ENCODE peak calls at places on chromosome 18, in five cellular contexts. R is tibial nerve, U is A549, X is transverse colon, E is suprapubic skin. K is an unnamed sample.

GRCh38 chr18:32831781-32832180 is 59.0 kb upstream of the KLHL14 start:
- DNase-seq in U (no peak), X (no peak), R (no peak), E (no peak), K (no peak)

GRCh38 chr18:39958876-39959275 is 1996.2 kb upstream of the PIK3C3 start:
- DNase-seq in E (no peak), R (no peak), U (no peak), X (no peak), K (no peak)

GRCh38 chr18:28834889-28835288 is 658.0 kb upstream of the CDH2 start:
- DNase-seq in R (no peak), U (peak; percentile 8), X (no peak), E (no peak), K (no peak)

GRCh38 chr18:31497711-31498449 is at the start of gene DSG2:
- DNase-seq in R (no peak), X (peak; percentile 92), E (peak; percentile 82), U (peak; percentile 54), K (no peak)

GRCh38 chr18:73908323-73908722 is 239.3 kb downstream of the FBXO15 start:
- DNase-seq in E (no peak), R (no peak), X (no peak), U (no peak), K (no peak)

GRCh38 chr18:63747006-63747405 is 28.2 kb upstream of the SERPINB7 start:
- DNase-seq in U (no peak), X (no peak), E (no peak), R (no peak), K (no peak)

GRCh38 chr18:38576349-38576748 is 1010.8 kb upstream of the CELF4 start:
- DNase-seq in R (no peak), U (no peak), X (no peak), E (no peak), K (no peak)

GRCh38 chr18:36378194-36378593 is 80.7 kb downstream of the FHOD3 start:
- DNase-seq in U (no peak), X (no peak), R (no peak), E (no peak), K (no peak)

GRCh38 chr18:66334534-66334933 is 269.4 kb downstream of the CDH19 start:
- DNase-seq in X (no peak), R (no peak), U (no peak), E (no peak), K (no peak)

GRCh38 chr18:14748496-14748895 is 524 bp downstream of the ANKRD30B start:
- DNase-seq in R (no peak), X (no peak), U (no peak), E (no peak), K (no peak)

GRCh38 chr18:14746897-14747296 is 1.1 kb upstream of the ANKRD30B start:
- DNase-seq in E (no peak), U (no peak), R (no peak), X (no peak), K (no peak)

GRCh38 chr18:14747513-14748474 is at the start of gene ANKRD30B:
- DNase-seq in X (no peak), R (no peak), E (no peak), U (no peak), K (no peak)
- H3K4me3 ChIP-seq in X (no peak within 1 kb of the TSS), R (peak within 1 kb of the TSS; percentile 18), E (peak within 1 kb of the TSS; percentile 19), U (no peak within 1 kb of the TSS), K (no peak within 1 kb of the TSS)

DNA sequence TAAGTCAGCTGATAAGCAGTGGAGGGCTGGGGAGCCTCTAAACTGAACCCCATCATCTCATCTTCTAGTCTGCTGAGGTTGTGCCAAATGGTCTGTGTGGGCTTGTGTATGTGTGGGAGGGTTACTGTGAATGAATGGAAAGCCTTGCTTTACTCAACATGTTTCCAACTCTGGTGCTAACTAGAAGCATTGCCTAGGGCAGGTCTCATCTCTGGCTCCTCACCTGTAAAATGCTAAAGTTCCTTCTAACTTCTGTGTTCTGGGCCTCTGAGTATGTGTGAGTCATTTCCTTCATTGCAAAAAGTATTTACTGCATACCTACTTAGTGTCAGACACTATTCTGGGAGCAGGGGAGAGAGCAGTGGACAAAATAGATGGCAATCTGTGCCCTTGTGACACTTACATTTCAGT is 1.3 kb downstream of the LIPG start:
- DNase-seq in E (no peak), R (no peak), X (no peak), U (no peak), K (no peak)
- TF ChIP-seq POLR2A in E (no peak), R (no peak), X (no peak), U (no peak), K (no peak)

DNA sequence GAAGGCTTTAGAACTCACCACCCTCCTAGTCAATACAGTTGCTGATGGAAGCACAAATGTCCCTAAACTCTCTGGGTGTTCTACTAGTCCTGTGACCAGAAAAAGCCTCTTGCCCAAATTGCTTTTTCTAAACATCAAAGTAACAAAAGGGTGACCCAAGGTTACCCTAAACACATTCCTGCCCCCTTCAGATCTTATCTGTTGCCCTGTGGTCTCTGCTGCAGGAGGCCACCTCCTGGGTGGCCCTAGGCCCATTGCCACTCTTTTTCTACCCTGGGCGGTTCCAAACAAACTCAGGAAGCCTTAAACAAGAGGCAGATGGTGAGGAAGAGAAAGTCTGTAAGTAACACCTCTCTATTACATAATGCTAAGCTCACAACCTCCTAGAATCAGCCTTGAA is 3.3 kb downstream of the RNF152 start:
- DNase-seq in U (no peak), R (no peak), X (no peak), E (no peak), K (no peak)
- H3K4me3 ChIP-seq in U (no peak overlapping the region), R (no peak overlapping the region), X (no peak overlapping the region), E (peak overlapping the region; percentile 9), K (no peak overlapping the region)

GRCh38 chr18:75497576-75497975 is 70.1 kb upstream of the SMIM21 start:
- DNase-seq in U (no peak), X (no peak), R (no peak), E (no peak), K (no peak)
- TF ChIP-seq POLR2A in U (no peak), X (no peak), R (no peak), E (no peak), K (no peak)

GRCh38 chr18:22346342-22346967 is 71.3 kb downstream of the CTAGE1 start:
- DNase-seq in E (no peak), R (no peak), U (no peak), X (peak; percentile 81), K (no peak)
- H3K4me3 ChIP-seq in E (no peak overlapping the region), R (no peak overlapping the region), U (no peak overlapping the region), X (no peak overlapping the region), K (no peak overlapping the region)

DNA sequence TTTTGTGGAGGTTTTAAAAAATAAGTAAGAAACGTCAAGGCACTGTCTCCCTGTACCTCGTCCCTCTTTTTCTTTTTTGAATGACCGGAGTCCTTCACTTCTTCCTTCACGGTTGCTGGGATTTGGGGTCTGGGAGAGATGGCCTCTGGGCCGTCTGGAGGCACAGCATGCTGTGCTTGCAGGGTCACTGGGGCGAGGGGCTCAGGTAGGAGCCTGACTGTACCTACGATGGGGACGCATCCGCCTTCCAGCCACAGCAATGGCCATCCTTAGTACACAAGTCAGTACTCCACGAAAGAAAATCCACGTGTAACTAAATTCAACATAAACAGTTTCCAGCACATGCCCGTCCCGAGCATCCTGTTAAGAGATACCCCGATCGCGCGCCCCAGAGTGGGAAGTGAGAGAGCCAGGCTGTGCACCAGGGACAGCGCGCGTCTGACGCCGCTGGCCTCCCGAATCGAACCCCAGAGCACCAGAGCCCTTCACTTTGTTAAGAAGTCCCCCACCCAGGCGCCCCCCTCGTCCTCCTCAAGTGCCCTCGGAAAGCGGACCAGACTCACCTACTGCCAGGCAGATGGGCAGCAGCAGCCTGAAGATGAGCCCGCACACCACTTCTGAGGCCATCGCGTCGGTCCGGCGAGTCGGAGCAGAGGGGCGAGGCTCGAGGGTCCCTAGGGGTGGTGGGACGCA is 1.3 kb downstream of the PIEZO2 start:
- DNase-seq in U (no peak), R (no peak), E (no peak), X (no peak), K (no peak)
- TF ChIP-seq POLR2A in U (no peak), R (no peak), E (no peak), X (no peak), K (no peak)

DNA sequence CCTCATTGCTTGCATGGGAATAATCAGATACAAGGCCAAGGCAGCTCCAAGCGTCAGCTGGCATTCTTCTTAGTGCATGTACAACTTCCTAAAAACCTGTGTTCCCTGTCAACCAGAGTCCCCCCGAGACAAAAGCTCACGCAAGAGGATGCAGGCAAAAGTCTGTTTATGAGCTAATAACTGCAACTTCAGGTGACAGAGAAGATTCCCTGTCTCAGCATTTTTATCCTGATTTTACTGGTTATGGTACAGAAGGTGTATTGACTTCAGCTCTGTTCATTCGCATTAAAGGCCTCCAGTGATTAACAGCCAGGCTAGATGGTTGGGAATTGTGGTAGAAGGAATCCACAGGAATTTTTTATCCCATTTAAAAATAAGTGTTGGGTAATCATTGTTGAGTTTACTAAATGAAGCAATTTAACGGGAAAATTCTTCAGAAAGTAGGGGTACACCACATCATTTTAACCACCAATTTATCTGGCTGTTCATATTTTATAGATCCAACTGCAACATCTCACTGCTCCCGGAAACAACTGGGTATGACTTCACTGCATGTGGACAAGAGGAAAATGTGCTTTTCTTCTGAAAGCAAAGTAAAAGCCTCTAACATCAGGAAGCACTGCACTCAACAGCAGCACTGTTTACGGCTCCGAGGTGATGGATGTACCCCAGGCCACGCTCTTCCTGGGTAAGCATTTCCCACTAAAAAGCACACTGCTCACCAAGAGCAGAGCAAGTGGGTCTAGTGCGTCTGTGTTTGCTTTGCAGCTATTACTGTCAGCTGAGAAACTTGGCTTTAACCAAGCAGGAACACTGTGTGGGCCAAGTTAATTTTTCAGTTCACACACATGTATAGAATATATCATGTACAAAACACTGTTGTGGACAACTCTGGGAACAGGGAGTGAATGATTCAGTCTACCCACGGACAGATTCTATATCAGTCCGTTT is 31.9 kb downstream of the CCBE1 start:
- DNase-seq in X (no peak), E (no peak), U (no peak), R (no peak), K (no peak)
- H3K4me3 ChIP-seq in X (no peak overlapping the region), E (no peak overlapping the region), U (no peak overlapping the region), R (no peak overlapping the region), K (no peak overlapping the region)

DNA sequence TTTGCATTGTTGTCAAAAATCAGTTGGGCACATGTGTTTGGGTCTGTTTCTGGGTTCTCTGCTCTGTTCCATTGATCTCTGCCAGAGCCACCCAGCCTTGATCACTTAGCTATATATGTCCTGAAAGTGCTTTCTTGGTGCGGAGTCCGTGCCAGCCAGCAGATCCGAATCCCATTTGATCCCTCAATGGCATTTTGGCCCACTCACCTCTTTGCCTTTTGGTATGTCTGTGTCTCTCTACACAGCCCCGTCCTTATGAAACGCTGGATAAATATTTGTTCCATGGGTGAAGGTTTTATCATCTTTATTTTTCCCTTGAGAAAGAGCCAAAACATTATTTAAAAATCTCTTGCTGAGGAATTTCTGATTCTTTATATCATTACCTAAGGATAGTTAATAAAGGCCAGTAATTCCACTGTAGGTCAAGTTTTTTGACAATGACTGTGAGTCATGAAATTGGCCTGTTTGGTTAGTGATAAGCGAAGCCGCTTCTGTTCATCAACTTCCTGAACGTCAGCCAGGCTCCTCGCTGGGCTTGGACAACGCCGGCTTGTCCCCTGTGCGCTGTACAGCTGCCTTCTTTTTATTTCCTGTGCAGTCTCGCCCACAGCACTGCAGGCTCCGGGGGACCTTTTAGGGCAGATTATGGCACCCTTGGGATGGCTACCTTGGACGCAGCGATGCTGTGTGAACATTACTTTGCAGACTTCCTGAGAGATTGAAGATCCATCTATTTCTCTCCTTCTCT is 24.9 kb downstream of the MTCL1 start:
- DNase-seq in R (no peak), U (peak; percentile 53), X (peak; percentile 59), E (no peak), K (no peak)
- TF ChIP-seq POLR2A in R (no peak), U (no peak), X (no peak), E (no peak), K (no peak)